ENCODE peak calls at places on chromosomes 11 and 22, in five cellular contexts. R is B cell; H is foreskin fibroblast; J is stimulated activated CD8-positive, alpha-beta memory T cell treated with anti-CD3 and anti-CD28 coated beads, Interleukin-12 subunit alpha, Interleukin-12 subunit beta, amount 100 ng/mL, for 4 hours; C is activated naive CD8-positive, alpha-beta T cell treated with anti-CD3 and anti-CD28 coated beads, Interleukin-2, amount 50 U/mL, for 16 hours. D is an unnamed sample.

GRCh38 chr11:127338380-127339259 is 338.1 kb upstream of the KIRREL3 start:
- DNase-seq in R (no peak), H (no peak), J (no peak), C (no peak), D (no peak)

GRCh38 chr22:24069721-24070120 is 58.6 kb downstream of the CABIN1 start:
- DNase-seq in R (peak), H (no peak), J (no peak), C (no peak), D (no peak)

GRCh38 chr22:39148727-39149535 is 3.5 kb downstream of the CBX7 start:
- DNase-seq in R (peak), H (no peak), J (peak), C (peak), D (peak)

GRCh38 chr22:45149671-45150070 is 14.1 kb upstream of the NUP50 start:
- DNase-seq in R (no peak), H (no peak), J (no peak), C (no peak), D (no peak)

GRCh38 chr11:104650234-104650633 is 248.0 kb downstream of the CASP12 start:
- DNase-seq in R (no peak), H (no peak), J (no peak), C (no peak), D (no peak)

GRCh38 chr22:23102002-23102655 is 31.8 kb downstream of the GNAZ start:
- DNase-seq in R (no peak), H (no peak), J (no peak), C (no peak), D (no peak)

GRCh38 chr11:67632982-67633755 is 3.4 kb upstream of the NUDT8 start:
- DNase-seq in R (no peak), H (no peak), J (no peak), C (no peak), D (no peak)

GRCh38 chr22:38843716-38844660 is at the start of gene NPTXR:
- DNase-seq in R (peak), H (peak), J (peak), C (no peak), D (peak)

GRCh38 chr22:50027639-50028537 is 15.3 kb upstream of the IL17REL start:
- DNase-seq in R (peak), H (no peak), J (peak), C (no peak), D (peak)

GRCh38 chr22:21657361-21658118 is 8.3 kb upstream of the PPIL2 start:
- DNase-seq in R (peak), H (peak), J (peak), C (peak), D (peak)

GRCh38 chr11:69049490-69049867 is 747 bp downstream of the TPCN2 start:
- DNase-seq in R (peak), H (no peak), J (no peak), C (no peak), D (peak)

GRCh38 chr11:118055966-118056365 is 20.9 kb upstream of the TMPRSS4 start:
- DNase-seq in R (no peak), H (no peak), J (no peak), C (no peak), D (no peak)

GRCh38 chr22:44080936-44081853 is 57.1 kb downstream of the PARVB start:
- DNase-seq in R (peak), H (peak), J (peak), C (peak), D (peak)

GRCh38 chr11:2539761-2540520 is 95.1 kb downstream of the KCNQ1 start:
- DNase-seq in R (no peak), H (no peak), J (no peak), C (no peak), D (no peak)

GRCh38 chr11:120281161-120281795 is 41.3 kb downstream of the POU2F3 start:
- DNase-seq in R (no peak), H (no peak), J (no peak), C (no peak), D (no peak)

GRCh38 chr11:119730789-119731386 is 1.9 kb upstream of the NECTIN1 start:
- DNase-seq in R (no peak), H (no peak), J (no peak), C (no peak), D (no peak)

GRCh38 chr22:45162531-45162930 is 1.2 kb upstream of the NUP50 start:
- DNase-seq in R (no peak), H (no peak), J (no peak), C (no peak), D (no peak)

GRCh38 chr11:80031014-80031565 is 590.3 kb upstream of the TENM4 start:
- DNase-seq in R (no peak), H (no peak), J (no peak), C (no peak), D (no peak)

D was measured in upper lobe of left lung.